ENCODE peak calls at places on chromosomes 1 and 21, in eight cellular contexts. One of them, this sample, is unnamed.

GRCh38 chr1:243462929-243463697 is 207.3 kb downstream of the SDCCAG8 start:
- DNase-seq in astrocyte of the spinal cord: no peak
- DNase-seq in kidney epithelial cell: no peak
- DNase-seq in HFF-Myc: no peak
- DNase-seq in CD4-positive, alpha-beta memory T cell: no peak
- DNase-seq in fibroblast of lung: no peak
- DNase-seq in upper lobe of left lung: no peak
- DNase-seq in mesenchymal stem cell: no peak
- DNase-seq in this sample: no peak

GRCh38 chr21:17742181-17742580 is 77.0 kb downstream of the C21orf91 start:
- DNase-seq in astrocyte of the spinal cord: no peak
- DNase-seq in kidney epithelial cell: no peak
- DNase-seq in HFF-Myc: no peak
- DNase-seq in CD4-positive, alpha-beta memory T cell: no peak
- DNase-seq in fibroblast of lung: no peak
- DNase-seq in upper lobe of left lung: no peak
- DNase-seq in mesenchymal stem cell: no peak
- DNase-seq in this sample: no peak

GRCh38 chr1:1891349-1892078 is 627 bp upstream of the GNB1 start:
- DNase-seq in astrocyte of the spinal cord: peak; percentile 41
- DNase-seq in kidney epithelial cell: no peak
- DNase-seq in HFF-Myc: no peak
- DNase-seq in CD4-positive, alpha-beta memory T cell: peak; percentile 11
- DNase-seq in fibroblast of lung: peak; percentile 33
- DNase-seq in upper lobe of left lung: peak; percentile 86
- DNase-seq in mesenchymal stem cell: peak; percentile 79
- DNase-seq in this sample: peak; percentile 32

GRCh38 chr1:10575616-10576015 is 100.9 kb downstream of the PEX14 start:
- DNase-seq in astrocyte of the spinal cord: peak; percentile 63
- DNase-seq in kidney epithelial cell: peak; percentile 34
- DNase-seq in HFF-Myc: peak; percentile 35
- DNase-seq in CD4-positive, alpha-beta memory T cell: no peak
- DNase-seq in fibroblast of lung: peak; percentile 44
- DNase-seq in upper lobe of left lung: no peak
- DNase-seq in mesenchymal stem cell: peak; percentile 31
- DNase-seq in this sample: peak; percentile 63

GRCh38 chr1:4778056-4778455 is 123.6 kb downstream of the AJAP1 start:
- DNase-seq in astrocyte of the spinal cord: no peak
- DNase-seq in kidney epithelial cell: no peak
- DNase-seq in HFF-Myc: no peak
- DNase-seq in CD4-positive, alpha-beta memory T cell: no peak
- DNase-seq in fibroblast of lung: no peak
- DNase-seq in upper lobe of left lung: no peak
- DNase-seq in mesenchymal stem cell: no peak
- DNase-seq in this sample: no peak

GRCh38 chr21:40176732-40177131 is 309.5 kb downstream of the PCP4 start:
- DNase-seq in astrocyte of the spinal cord: no peak
- DNase-seq in kidney epithelial cell: no peak
- DNase-seq in HFF-Myc: no peak
- DNase-seq in CD4-positive, alpha-beta memory T cell: no peak
- DNase-seq in fibroblast of lung: no peak
- DNase-seq in upper lobe of left lung: no peak
- DNase-seq in mesenchymal stem cell: no peak
- DNase-seq in this sample: no peak

GRCh38 chr1:29624320-29624719 is 388.0 kb downstream of the PTPRU start:
- DNase-seq in astrocyte of the spinal cord: no peak
- DNase-seq in kidney epithelial cell: no peak
- DNase-seq in HFF-Myc: no peak
- DNase-seq in CD4-positive, alpha-beta memory T cell: no peak
- DNase-seq in fibroblast of lung: no peak
- DNase-seq in upper lobe of left lung: no peak
- DNase-seq in mesenchymal stem cell: no peak
- DNase-seq in this sample: no peak

GRCh38 chr1:213326666-213327317 is 275.8 kb downstream of the RPS6KC1 start:
- DNase-seq in astrocyte of the spinal cord: peak; percentile 72
- DNase-seq in kidney epithelial cell: no peak
- DNase-seq in HFF-Myc: no peak
- DNase-seq in CD4-positive, alpha-beta memory T cell: no peak
- DNase-seq in fibroblast of lung: peak; percentile 69
- DNase-seq in upper lobe of left lung: peak; percentile 55
- DNase-seq in mesenchymal stem cell: peak; percentile 29
- DNase-seq in this sample: peak; percentile 85

GRCh38 chr1:17281775-17282181 is 26.2 kb upstream of the PADI4 start:
- DNase-seq in astrocyte of the spinal cord: no peak
- DNase-seq in kidney epithelial cell: no peak
- DNase-seq in HFF-Myc: no peak
- DNase-seq in CD4-positive, alpha-beta memory T cell: no peak
- DNase-seq in fibroblast of lung: no peak
- DNase-seq in upper lobe of left lung: peak; percentile 54
- DNase-seq in mesenchymal stem cell: no peak
- DNase-seq in this sample: no peak

GRCh38 chr1:158049867-158050266 is 56.4 kb downstream of the KIRREL1 start:
- DNase-seq in astrocyte of the spinal cord: peak; percentile 49
- DNase-seq in kidney epithelial cell: no peak
- DNase-seq in HFF-Myc: no peak
- DNase-seq in CD4-positive, alpha-beta memory T cell: no peak
- DNase-seq in fibroblast of lung: peak; percentile 48
- DNase-seq in upper lobe of left lung: no peak
- DNase-seq in mesenchymal stem cell: no peak
- DNase-seq in this sample: peak; percentile 44

GRCh38 chr1:200147094-200147493 is 119.6 kb downstream of the NR5A2 start:
- DNase-seq in astrocyte of the spinal cord: no peak
- DNase-seq in kidney epithelial cell: no peak
- DNase-seq in HFF-Myc: no peak
- DNase-seq in CD4-positive, alpha-beta memory T cell: no peak
- DNase-seq in fibroblast of lung: no peak
- DNase-seq in upper lobe of left lung: no peak
- DNase-seq in mesenchymal stem cell: no peak
- DNase-seq in this sample: no peak

GRCh38 chr1:18348354-18348753 is 132.4 kb upstream of the KLHDC7A start:
- DNase-seq in astrocyte of the spinal cord: no peak
- DNase-seq in kidney epithelial cell: no peak
- DNase-seq in HFF-Myc: no peak
- DNase-seq in CD4-positive, alpha-beta memory T cell: no peak
- DNase-seq in fibroblast of lung: no peak
- DNase-seq in upper lobe of left lung: no peak
- DNase-seq in mesenchymal stem cell: no peak
- DNase-seq in this sample: no peak

GRCh38 chr1:219189021-219189824 is 15.5 kb downstream of the LYPLAL1 start:
- DNase-seq in astrocyte of the spinal cord: peak; percentile 88
- DNase-seq in kidney epithelial cell: peak; percentile 37
- DNase-seq in HFF-Myc: peak; percentile 39
- DNase-seq in CD4-positive, alpha-beta memory T cell: no peak
- DNase-seq in fibroblast of lung: peak; percentile 84
- DNase-seq in upper lobe of left lung: no peak
- DNase-seq in mesenchymal stem cell: peak; percentile 62
- DNase-seq in this sample: peak; percentile 79
- H3K4me3 ChIP-seq in astrocyte of the spinal cord: no peak overlapping the region
- H3K4me3 ChIP-seq in kidney epithelial cell: no peak overlapping the region
- H3K4me3 ChIP-seq in HFF-Myc: no peak overlapping the region
- H3K4me3 ChIP-seq in CD4-positive, alpha-beta memory T cell: no peak overlapping the region
- H3K4me3 ChIP-seq in fibroblast of lung: no peak overlapping the region
- H3K4me3 ChIP-seq in upper lobe of left lung: no peak overlapping the region
- H3K4me3 ChIP-seq in mesenchymal stem cell: no peak overlapping the region
- H3K4me3 ChIP-seq in this sample: no peak overlapping the region

GRCh38 chr1:205746757-205747412 is 3.1 kb downstream of the NUCKS1 start:
- DNase-seq in astrocyte of the spinal cord: no peak
- DNase-seq in kidney epithelial cell: no peak
- DNase-seq in HFF-Myc: no peak
- DNase-seq in CD4-positive, alpha-beta memory T cell: no peak
- DNase-seq in fibroblast of lung: peak; percentile 17
- DNase-seq in upper lobe of left lung: no peak
- DNase-seq in mesenchymal stem cell: no peak
- DNase-seq in this sample: no peak
- H3K4me3 ChIP-seq in astrocyte of the spinal cord: no peak overlapping the region
- H3K4me3 ChIP-seq in kidney epithelial cell: peak overlapping the region; percentile 10
- H3K4me3 ChIP-seq in HFF-Myc: peak overlapping the region; percentile 91
- H3K4me3 ChIP-seq in CD4-positive, alpha-beta memory T cell: no peak overlapping the region
- H3K4me3 ChIP-seq in fibroblast of lung: peak overlapping the region; percentile 81
- H3K4me3 ChIP-seq in upper lobe of left lung: no peak overlapping the region
- H3K4me3 ChIP-seq in mesenchymal stem cell: no peak overlapping the region
- H3K4me3 ChIP-seq in this sample: peak overlapping the region; percentile 81

GRCh38 chr1:119008483-119009299 is 20.5 kb upstream of the TBX15 start:
- DNase-seq in astrocyte of the spinal cord: peak; percentile 77
- DNase-seq in kidney epithelial cell: peak; percentile 31
- DNase-seq in HFF-Myc: peak; percentile 27
- DNase-seq in CD4-positive, alpha-beta memory T cell: no peak
- DNase-seq in fibroblast of lung: peak; percentile 74
- DNase-seq in upper lobe of left lung: no peak
- DNase-seq in mesenchymal stem cell: peak; percentile 61
- DNase-seq in this sample: peak; percentile 83
- H3K4me3 ChIP-seq in astrocyte of the spinal cord: peak overlapping the region; percentile 28
- H3K4me3 ChIP-seq in kidney epithelial cell: peak overlapping the region; percentile 20
- H3K4me3 ChIP-seq in HFF-Myc: no peak overlapping the region
- H3K4me3 ChIP-seq in CD4-positive, alpha-beta memory T cell: no peak overlapping the region
- H3K4me3 ChIP-seq in fibroblast of lung: peak overlapping the region; percentile 46
- H3K4me3 ChIP-seq in upper lobe of left lung: no peak overlapping the region
- H3K4me3 ChIP-seq in mesenchymal stem cell: peak overlapping the region; percentile 43
- H3K4me3 ChIP-seq in this sample: peak overlapping the region; percentile 25

GRCh38 chr1:234533034-234533571 is 54.1 kb upstream of the TARBP1 start:
- DNase-seq in astrocyte of the spinal cord: peak; percentile 94
- DNase-seq in kidney epithelial cell: peak; percentile 77
- DNase-seq in HFF-Myc: peak; percentile 39
- DNase-seq in CD4-positive, alpha-beta memory T cell: no peak
- DNase-seq in fibroblast of lung: peak; percentile 98
- DNase-seq in upper lobe of left lung: no peak
- DNase-seq in mesenchymal stem cell: peak; percentile 92
- DNase-seq in this sample: peak; percentile 100

GRCh38 chr1:234533975-234534876 is 55.2 kb upstream of the TARBP1 start:
- DNase-seq in astrocyte of the spinal cord: peak; percentile 98
- DNase-seq in kidney epithelial cell: no peak
- DNase-seq in HFF-Myc: peak; percentile 91
- DNase-seq in CD4-positive, alpha-beta memory T cell: no peak
- DNase-seq in fibroblast of lung: peak; percentile 100
- DNase-seq in upper lobe of left lung: peak; percentile 93
- DNase-seq in mesenchymal stem cell: peak; percentile 94
- DNase-seq in this sample: peak; percentile 100

GRCh38 chr1:234530641-234531040 is 51.7 kb upstream of the TARBP1 start:
- DNase-seq in astrocyte of the spinal cord: no peak
- DNase-seq in kidney epithelial cell: no peak
- DNase-seq in HFF-Myc: no peak
- DNase-seq in CD4-positive, alpha-beta memory T cell: no peak
- DNase-seq in fibroblast of lung: no peak
- DNase-seq in upper lobe of left lung: no peak
- DNase-seq in mesenchymal stem cell: no peak
- DNase-seq in this sample: no peak

GRCh38 chr1:234531181-234532132 is 52.5 kb upstream of the TARBP1 start:
- DNase-seq in astrocyte of the spinal cord: peak; percentile 82
- DNase-seq in kidney epithelial cell: no peak
- DNase-seq in HFF-Myc: no peak
- DNase-seq in CD4-positive, alpha-beta memory T cell: no peak
- DNase-seq in fibroblast of lung: peak; percentile 90
- DNase-seq in upper lobe of left lung: no peak
- DNase-seq in mesenchymal stem cell: peak; percentile 49
- DNase-seq in this sample: peak; percentile 94

GRCh38 chr1:234532511-234532922 is 53.5 kb upstream of the TARBP1 start:
- DNase-seq in astrocyte of the spinal cord: no peak
- DNase-seq in kidney epithelial cell: no peak
- DNase-seq in HFF-Myc: no peak
- DNase-seq in CD4-positive, alpha-beta memory T cell: no peak
- DNase-seq in fibroblast of lung: peak; percentile 73
- DNase-seq in upper lobe of left lung: peak; percentile 85
- DNase-seq in mesenchymal stem cell: no peak
- DNase-seq in this sample: peak; percentile 64
- H3K4me3 ChIP-seq in astrocyte of the spinal cord: no peak overlapping the region
- H3K4me3 ChIP-seq in kidney epithelial cell: no peak overlapping the region
- H3K4me3 ChIP-seq in HFF-Myc: no peak overlapping the region
- H3K4me3 ChIP-seq in CD4-positive, alpha-beta memory T cell: no peak overlapping the region
- H3K4me3 ChIP-seq in fibroblast of lung: no peak overlapping the region
- H3K4me3 ChIP-seq in upper lobe of left lung: no peak overlapping the region
- H3K4me3 ChIP-seq in mesenchymal stem cell: no peak overlapping the region
- H3K4me3 ChIP-seq in this sample: no peak overlapping the region

GRCh38 chr1:26159113-26160039 is 497 bp downstream of the FAM110D start:
- DNase-seq in astrocyte of the spinal cord: no peak
- DNase-seq in kidney epithelial cell: no peak
- DNase-seq in HFF-Myc: no peak
- DNase-seq in CD4-positive, alpha-beta memory T cell: no peak
- DNase-seq in fibroblast of lung: no peak
- DNase-seq in upper lobe of left lung: no peak
- DNase-seq in mesenchymal stem cell: no peak
- DNase-seq in this sample: no peak
- H3K4me3 ChIP-seq in astrocyte of the spinal cord: no peak overlapping the region
- H3K4me3 ChIP-seq in kidney epithelial cell: no peak overlapping the region
- H3K4me3 ChIP-seq in HFF-Myc: no peak overlapping the region
- H3K4me3 ChIP-seq in CD4-positive, alpha-beta memory T cell: no peak overlapping the region
- H3K4me3 ChIP-seq in fibroblast of lung: no peak overlapping the region
- H3K4me3 ChIP-seq in upper lobe of left lung: peak overlapping the region; percentile 1
- H3K4me3 ChIP-seq in mesenchymal stem cell: no peak overlapping the region
- H3K4me3 ChIP-seq in this sample: no peak overlapping the region

DNA sequence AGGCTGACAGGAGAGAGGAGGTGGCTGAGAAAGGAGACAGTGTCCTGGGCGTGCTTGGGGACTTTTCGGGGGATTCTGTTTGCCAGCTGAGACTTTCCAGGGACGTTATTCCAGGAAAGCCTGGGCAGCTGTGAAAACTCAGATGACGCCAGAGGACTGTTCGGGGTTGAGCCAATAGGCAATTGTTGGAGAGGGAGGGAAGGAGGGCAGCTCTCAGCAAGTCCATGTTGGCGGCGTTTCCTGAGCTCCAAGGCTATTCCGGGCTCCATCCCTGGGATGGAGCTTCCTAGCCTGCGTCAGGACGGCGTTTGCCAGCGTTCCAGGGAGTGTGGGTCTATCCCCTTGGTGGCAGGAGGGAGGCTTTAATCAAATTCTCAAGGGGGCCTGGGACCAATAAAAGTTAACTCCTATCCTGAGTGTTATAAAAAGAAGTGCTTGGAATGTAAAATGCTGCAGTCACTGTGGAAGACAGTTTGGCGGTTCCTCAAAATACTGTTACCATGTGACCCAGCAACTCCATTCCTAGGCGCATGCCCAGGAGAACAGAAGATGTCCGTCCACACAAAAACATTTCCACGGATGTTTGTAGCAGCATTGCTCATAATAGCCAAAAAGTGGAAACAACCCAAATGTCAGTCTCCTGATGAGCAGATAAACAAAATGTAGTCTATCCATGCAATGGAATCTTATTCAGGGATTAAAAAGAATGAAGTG is 15.2 kb downstream of the SLC27A3 start:
- DNase-seq in astrocyte of the spinal cord: peak; percentile 43
- DNase-seq in kidney epithelial cell: no peak
- DNase-seq in HFF-Myc: no peak
- DNase-seq in CD4-positive, alpha-beta memory T cell: no peak
- DNase-seq in fibroblast of lung: peak; percentile 93
- DNase-seq in upper lobe of left lung: peak; percentile 62
- DNase-seq in mesenchymal stem cell: peak; percentile 46
- DNase-seq in this sample: peak; percentile 79
- H3K4me3 ChIP-seq in astrocyte of the spinal cord: no peak overlapping the region
- H3K4me3 ChIP-seq in kidney epithelial cell: no peak overlapping the region
- H3K4me3 ChIP-seq in HFF-Myc: no peak overlapping the region
- H3K4me3 ChIP-seq in CD4-positive, alpha-beta memory T cell: no peak overlapping the region
- H3K4me3 ChIP-seq in fibroblast of lung: peak overlapping the region; percentile 24
- H3K4me3 ChIP-seq in upper lobe of left lung: no peak overlapping the region
- H3K4me3 ChIP-seq in mesenchymal stem cell: no peak overlapping the region
- H3K4me3 ChIP-seq in this sample: peak overlapping the region; percentile 25

GRCh38 chr1:155334980-155335379 is 14.3 kb downstream of the RUSC1 start:
- DNase-seq in astrocyte of the spinal cord: no peak
- DNase-seq in kidney epithelial cell: no peak
- DNase-seq in HFF-Myc: no peak
- DNase-seq in CD4-positive, alpha-beta memory T cell: no peak
- DNase-seq in fibroblast of lung: peak; percentile 27
- DNase-seq in upper lobe of left lung: no peak
- DNase-seq in mesenchymal stem cell: peak; percentile 68
- DNase-seq in this sample: no peak

GRCh38 chr1:155339515-155340111 is 18.9 kb downstream of the RUSC1 start:
- DNase-seq in astrocyte of the spinal cord: no peak
- DNase-seq in kidney epithelial cell: no peak
- DNase-seq in HFF-Myc: no peak
- DNase-seq in CD4-positive, alpha-beta memory T cell: no peak
- DNase-seq in fibroblast of lung: peak; percentile 33
- DNase-seq in upper lobe of left lung: no peak
- DNase-seq in mesenchymal stem cell: peak; percentile 46
- DNase-seq in this sample: no peak
- H3K4me3 ChIP-seq in astrocyte of the spinal cord: no peak overlapping the region
- H3K4me3 ChIP-seq in kidney epithelial cell: no peak overlapping the region
- H3K4me3 ChIP-seq in HFF-Myc: no peak overlapping the region
- H3K4me3 ChIP-seq in CD4-positive, alpha-beta memory T cell: no peak overlapping the region
- H3K4me3 ChIP-seq in fibroblast of lung: no peak overlapping the region
- H3K4me3 ChIP-seq in upper lobe of left lung: no peak overlapping the region
- H3K4me3 ChIP-seq in mesenchymal stem cell: no peak overlapping the region
- H3K4me3 ChIP-seq in this sample: no peak overlapping the region

This sample was measured in fibroblast of mammary gland.